ENCODE peak calls at places on chromosomes 1 and 21, in five cellular contexts. One of them, this sample, is unnamed.

GRCh38 chr1:220300442-220301121 is 28.3 kb upstream of the RAB3GAP2 start:
- DNase-seq in stimulated activated CD4-positive, alpha-beta T cell treated with anti-CD3 and anti-CD28 coated beads, Interleukin-1b, Interleukin-23, amount 100 ng/mL, for 24 hours: no peak
- DNase-seq in CD8-positive, alpha-beta T cell: no peak
- DNase-seq in HFF-Myc: peak
- DNase-seq in GM03348: peak
- DNase-seq in this sample: no peak

GRCh38 chr1:152855661-152856060 is 4.1 kb upstream of the LCE7A start:
- DNase-seq in stimulated activated CD4-positive, alpha-beta T cell treated with anti-CD3 and anti-CD28 coated beads, Interleukin-1b, Interleukin-23, amount 100 ng/mL, for 24 hours: no peak
- DNase-seq in CD8-positive, alpha-beta T cell: no peak
- DNase-seq in HFF-Myc: no peak
- DNase-seq in GM03348: no peak
- DNase-seq in this sample: no peak

GRCh38 chr1:24316659-24317058 is 2.5 kb upstream of the GRHL3 start:
- DNase-seq in stimulated activated CD4-positive, alpha-beta T cell treated with anti-CD3 and anti-CD28 coated beads, Interleukin-1b, Interleukin-23, amount 100 ng/mL, for 24 hours: no peak
- DNase-seq in CD8-positive, alpha-beta T cell: no peak
- DNase-seq in HFF-Myc: no peak
- DNase-seq in GM03348: no peak
- DNase-seq in this sample: no peak

GRCh38 chr1:155970531-155971167 is 7.7 kb downstream of the ARHGEF2 start:
- DNase-seq in stimulated activated CD4-positive, alpha-beta T cell treated with anti-CD3 and anti-CD28 coated beads, Interleukin-1b, Interleukin-23, amount 100 ng/mL, for 24 hours: no peak
- DNase-seq in CD8-positive, alpha-beta T cell: no peak
- DNase-seq in HFF-Myc: no peak
- DNase-seq in GM03348: peak
- DNase-seq in this sample: no peak

GRCh38 chr21:26719750-26720149 is 125.5 kb downstream of the ADAMTS1 start:
- DNase-seq in stimulated activated CD4-positive, alpha-beta T cell treated with anti-CD3 and anti-CD28 coated beads, Interleukin-1b, Interleukin-23, amount 100 ng/mL, for 24 hours: no peak
- DNase-seq in CD8-positive, alpha-beta T cell: no peak
- DNase-seq in HFF-Myc: no peak
- DNase-seq in GM03348: no peak
- DNase-seq in this sample: peak

GRCh38 chr1:68174173-68175113 is 57.9 kb downstream of the WLS start:
- DNase-seq in stimulated activated CD4-positive, alpha-beta T cell treated with anti-CD3 and anti-CD28 coated beads, Interleukin-1b, Interleukin-23, amount 100 ng/mL, for 24 hours: no peak
- DNase-seq in CD8-positive, alpha-beta T cell: no peak
- DNase-seq in HFF-Myc: peak
- DNase-seq in GM03348: peak
- DNase-seq in this sample: no peak

GRCh38 chr1:227949341-227949921 is 1.7 kb upstream of the WNT9A start:
- DNase-seq in stimulated activated CD4-positive, alpha-beta T cell treated with anti-CD3 and anti-CD28 coated beads, Interleukin-1b, Interleukin-23, amount 100 ng/mL, for 24 hours: no peak
- DNase-seq in CD8-positive, alpha-beta T cell: peak
- DNase-seq in HFF-Myc: no peak
- DNase-seq in GM03348: peak
- DNase-seq in this sample: no peak

GRCh38 chr1:204255225-204255624 is 41.4 kb upstream of the GOLT1A start:
- DNase-seq in stimulated activated CD4-positive, alpha-beta T cell treated with anti-CD3 and anti-CD28 coated beads, Interleukin-1b, Interleukin-23, amount 100 ng/mL, for 24 hours: no peak
- DNase-seq in CD8-positive, alpha-beta T cell: no peak
- DNase-seq in HFF-Myc: no peak
- DNase-seq in GM03348: no peak
- DNase-seq in this sample: no peak

GRCh38 chr1:9733160-9733789 is 81.7 kb downstream of the PIK3CD start:
- DNase-seq in stimulated activated CD4-positive, alpha-beta T cell treated with anti-CD3 and anti-CD28 coated beads, Interleukin-1b, Interleukin-23, amount 100 ng/mL, for 24 hours: no peak
- DNase-seq in CD8-positive, alpha-beta T cell: no peak
- DNase-seq in HFF-Myc: no peak
- DNase-seq in GM03348: no peak
- DNase-seq in this sample: no peak

GRCh38 chr1:172895050-172895460 is 155.7 kb downstream of the TNFSF18 start:
- DNase-seq in stimulated activated CD4-positive, alpha-beta T cell treated with anti-CD3 and anti-CD28 coated beads, Interleukin-1b, Interleukin-23, amount 100 ng/mL, for 24 hours: no peak
- DNase-seq in CD8-positive, alpha-beta T cell: no peak
- DNase-seq in HFF-Myc: no peak
- DNase-seq in GM03348: no peak
- DNase-seq in this sample: no peak

GRCh38 chr1:202251424-202252256 is 58.0 kb downstream of the LGR6 start:
- DNase-seq in stimulated activated CD4-positive, alpha-beta T cell treated with anti-CD3 and anti-CD28 coated beads, Interleukin-1b, Interleukin-23, amount 100 ng/mL, for 24 hours: no peak
- DNase-seq in CD8-positive, alpha-beta T cell: no peak
- DNase-seq in HFF-Myc: no peak
- DNase-seq in GM03348: no peak
- DNase-seq in this sample: no peak

GRCh38 chr1:40650075-40650474 is 15.4 kb downstream of the RIMS3 start:
- DNase-seq in stimulated activated CD4-positive, alpha-beta T cell treated with anti-CD3 and anti-CD28 coated beads, Interleukin-1b, Interleukin-23, amount 100 ng/mL, for 24 hours: no peak
- DNase-seq in CD8-positive, alpha-beta T cell: no peak
- DNase-seq in HFF-Myc: no peak
- DNase-seq in GM03348: no peak
- DNase-seq in this sample: no peak

GRCh38 chr1:93346472-93346991 is 825 bp downstream of the DR1 start:
- DNase-seq in stimulated activated CD4-positive, alpha-beta T cell treated with anti-CD3 and anti-CD28 coated beads, Interleukin-1b, Interleukin-23, amount 100 ng/mL, for 24 hours: no peak
- DNase-seq in CD8-positive, alpha-beta T cell: no peak
- DNase-seq in HFF-Myc: no peak
- DNase-seq in GM03348: peak
- DNase-seq in this sample: no peak

GRCh38 chr1:212514782-212515181 is 82.1 kb downstream of the NENF start:
- DNase-seq in stimulated activated CD4-positive, alpha-beta T cell treated with anti-CD3 and anti-CD28 coated beads, Interleukin-1b, Interleukin-23, amount 100 ng/mL, for 24 hours: no peak
- DNase-seq in CD8-positive, alpha-beta T cell: no peak
- DNase-seq in HFF-Myc: no peak
- DNase-seq in GM03348: peak
- DNase-seq in this sample: no peak

GRCh38 chr1:207811920-207812720 is 60.3 kb downstream of the CD46 start:
- DNase-seq in stimulated activated CD4-positive, alpha-beta T cell treated with anti-CD3 and anti-CD28 coated beads, Interleukin-1b, Interleukin-23, amount 100 ng/mL, for 24 hours: no peak
- DNase-seq in CD8-positive, alpha-beta T cell: peak
- DNase-seq in HFF-Myc: no peak
- DNase-seq in GM03348: no peak
- DNase-seq in this sample: no peak

GRCh38 chr1:44484155-44484688 is 79.2 kb downstream of the RNF220 start:
- DNase-seq in stimulated activated CD4-positive, alpha-beta T cell treated with anti-CD3 and anti-CD28 coated beads, Interleukin-1b, Interleukin-23, amount 100 ng/mL, for 24 hours: no peak
- DNase-seq in CD8-positive, alpha-beta T cell: no peak
- DNase-seq in HFF-Myc: no peak
- DNase-seq in GM03348: peak
- DNase-seq in this sample: no peak

GRCh38 chr1:172654535-172654934 is 4.4 kb upstream of the FASLG start:
- DNase-seq in stimulated activated CD4-positive, alpha-beta T cell treated with anti-CD3 and anti-CD28 coated beads, Interleukin-1b, Interleukin-23, amount 100 ng/mL, for 24 hours: no peak
- DNase-seq in CD8-positive, alpha-beta T cell: no peak
- DNase-seq in HFF-Myc: no peak
- DNase-seq in GM03348: peak
- DNase-seq in this sample: no peak

GRCh38 chr1:183612407-183612806 is 22.1 kb upstream of the NCF2 start:
- DNase-seq in stimulated activated CD4-positive, alpha-beta T cell treated with anti-CD3 and anti-CD28 coated beads, Interleukin-1b, Interleukin-23, amount 100 ng/mL, for 24 hours: no peak
- DNase-seq in CD8-positive, alpha-beta T cell: no peak
- DNase-seq in HFF-Myc: no peak
- DNase-seq in GM03348: no peak
- DNase-seq in this sample: no peak

GRCh38 chr1:196997428-196997827 is 20.1 kb downstream of the CFHR5 start:
- DNase-seq in stimulated activated CD4-positive, alpha-beta T cell treated with anti-CD3 and anti-CD28 coated beads, Interleukin-1b, Interleukin-23, amount 100 ng/mL, for 24 hours: no peak
- DNase-seq in CD8-positive, alpha-beta T cell: no peak
- DNase-seq in HFF-Myc: no peak
- DNase-seq in GM03348: peak
- DNase-seq in this sample: no peak

GRCh38 chr1:8422439-8423133 is 104.7 kb downstream of the SLC45A1 start:
- DNase-seq in stimulated activated CD4-positive, alpha-beta T cell treated with anti-CD3 and anti-CD28 coated beads, Interleukin-1b, Interleukin-23, amount 100 ng/mL, for 24 hours: no peak
- DNase-seq in CD8-positive, alpha-beta T cell: peak
- DNase-seq in HFF-Myc: no peak
- DNase-seq in GM03348: peak
- DNase-seq in this sample: no peak

This sample was measured in cerebellar nuclear complex.